ENCODE peak calls at places on chromosomes 7 and 10, in ten cellular contexts. U is GM23248; W is CD4-positive, CD25-positive, alpha-beta regulatory T cell; G is heart left ventricle; I is aorta; O is CD4-positive, alpha-beta memory T cell; J is esophagus muscularis mucosa; Y is endodermal cell; K is brain microvascular endothelial cell; E is adipocyte. M is an unnamed sample. For H3K36me3 and H3K27me3, the result is how much of the 10 kb centered on the place peaks cover.

GRCh38 chr7:117186218-117186617 is 136.6 kb downstream of the WNT2 start:
- DNase-seq in U (no peak), W (no peak), G (no peak), I (no peak), O (no peak), J (no peak), Y (no peak), K (peak), E (no peak), M (no peak)

GRCh38 chr10:97888641-97889262 is 39.1 kb downstream of the GOLGA7B start:
- DNase-seq in U (peak), W (no peak), G (no peak), I (peak), O (no peak), J (no peak), Y (peak), K (peak), E (peak), M (peak)

GRCh38 chr7:92608380-92609322 is 18.5 kb upstream of the FAM133B start:
- DNase-seq in U (no peak), W (no peak), G (no peak), I (no peak), O (no peak), J (no peak), Y (peak), K (no peak), E (no peak), M (no peak)

GRCh38 chr7:376306-376969 is 86.5 kb downstream of the FOXL3 start:
- DNase-seq in U (no peak), W (no peak), G (peak), I (peak), O (peak), J (no peak), Y (peak), K (no peak), E (no peak), M (no peak)

GRCh38 chr7:100481466-100481865 is 2.3 kb upstream of the NYAP1 start:
- DNase-seq in U (no peak), W (no peak), G (no peak), I (no peak), O (no peak), J (no peak), Y (no peak), K (no peak), E (no peak), M (no peak)

GRCh38 chr7:31512166-31512565 is 1.7 kb upstream of the ITPRID1 start:
- DNase-seq in U (no peak), W (no peak), G (no peak), I (no peak), O (no peak), J (no peak), Y (no peak), K (no peak), E (no peak), M (no peak)

GRCh38 chr7:87148332-87148955 is 3.8 kb upstream of the DMTF1 start:
- DNase-seq in U (peak), W (peak), G (no peak), I (no peak), O (no peak), J (no peak), Y (no peak), K (no peak), E (peak), M (no peak)

GRCh38 chr7:1240917-1241509 is 8.3 kb downstream of the UNCX start:
- DNase-seq in U (no peak), W (no peak), G (no peak), I (no peak), O (no peak), J (no peak), Y (peak), K (no peak), E (no peak), M (no peak)

GRCh38 chr10:114285961-114286441 is 46.9 kb downstream of the VWA2 start:
- DNase-seq in U (no peak), W (no peak), G (no peak), I (no peak), O (no peak), J (no peak), Y (no peak), K (no peak), E (no peak), M (no peak)

GRCh38 chr10:98270786-98271185 is 2.8 kb upstream of the LOXL4 start:
- DNase-seq in U (no peak), W (no peak), G (no peak), I (no peak), O (no peak), J (no peak), Y (no peak), K (no peak), E (no peak), M (no peak)

GRCh38 chr10:90023950-90024349 is 322.6 kb downstream of the KIF20B start:
- DNase-seq in U (no peak), W (no peak), G (no peak), I (no peak), O (no peak), J (no peak), Y (no peak), K (no peak), E (no peak), M (no peak)

GRCh38 chr10:72567421-72567820 is 58.5 kb downstream of the MICU1 start:
- DNase-seq in U (peak), W (no peak), G (peak), I (peak), O (no peak), J (no peak), Y (no peak), K (peak), E (peak), M (peak)

GRCh38 chr7:155299539-155300202 is 2.0 kb downstream of the INSIG1 start:
- DNase-seq in U (peak), W (peak), G (no peak), I (no peak), O (no peak), J (no peak), Y (no peak), K (no peak), E (no peak), M (no peak)

GRCh38 chr7:84900215-84900614 is 286.6 kb downstream of the SEMA3D start:
- DNase-seq in U (no peak), W (no peak), G (no peak), I (no peak), O (no peak), J (no peak), Y (no peak), K (no peak), E (no peak), M (no peak)

GRCh38 chr7:55423891-55424290 is 58.8 kb downstream of the LANCL2 start:
- DNase-seq in U (no peak), W (no peak), G (no peak), I (no peak), O (no peak), J (no peak), Y (no peak), K (no peak), E (no peak), M (no peak)

GRCh38 chr7:108076141-108076540 is 54.0 kb downstream of the LAMB4 start:
- DNase-seq in U (no peak), W (no peak), G (no peak), I (no peak), O (no peak), J (no peak), Y (no peak), K (no peak), E (no peak), M (no peak)

GRCh38 chr10:9188022-9188810 is 1133.7 kb downstream of the GATA3 start:
- DNase-seq in U (peak), W (no peak), G (no peak), I (no peak), O (no peak), J (no peak), Y (no peak), K (no peak), E (no peak), M (no peak)

GRCh38 chr10:15485684-15486316 is 114.7 kb upstream of the FAM171A1 start:
- DNase-seq in U (peak), W (no peak), G (peak), I (peak), O (no peak), J (no peak), Y (no peak), K (peak), E (peak), M (peak)

GRCh38 chr10:96919785-96920425 is 87.8 kb downstream of the LCOR start:
- DNase-seq in U (peak), W (no peak), G (no peak), I (no peak), O (no peak), J (no peak), Y (no peak), K (peak), E (no peak), M (no peak)

GRCh38 chr7:85612514-85612913 is 425.7 kb upstream of the SEMA3D start:
- DNase-seq in U (no peak), W (no peak), G (no peak), I (no peak), O (no peak), J (no peak), Y (no peak), K (no peak), E (no peak), M (no peak)

GRCh38 chr7:101717986-101718746 is 89.1 kb upstream of the MYL10 start:
- DNase-seq in U (peak), W (no peak), G (no peak), I (peak), O (no peak), J (no peak), Y (no peak), K (peak), E (peak), M (peak)

GRCh38 chr10:34775044-34775637 is 40.0 kb downstream of the PARD3 start:
- DNase-seq in U (no peak), W (no peak), G (no peak), I (no peak), O (no peak), J (no peak), Y (no peak), K (no peak), E (no peak), M (no peak)

GRCh38 chr10:85259908-85260307 is 931.5 kb downstream of the CCSER2 start:
- DNase-seq in U (no peak), W (no peak), G (no peak), I (no peak), O (no peak), J (no peak), Y (no peak), K (no peak), E (no peak), M (no peak)

GRCh38 chr7:158816995-158817394 is 12.3 kb downstream of the ESYT2 start:
- DNase-seq in U (no peak), W (peak), G (no peak), I (no peak), O (peak), J (peak), Y (peak), K (no peak), E (no peak), M (no peak)

GRCh38 chr7:95213148-95213547 is 111.2 kb downstream of the PON1 start:
- DNase-seq in U (peak), W (no peak), G (no peak), I (no peak), O (no peak), J (no peak), Y (no peak), K (no peak), E (no peak), M (no peak)

GRCh38 chr7:2853147-2853546 is 9.0 kb upstream of the GNA12 start:
- DNase-seq in U (peak), W (no peak), G (peak), I (no peak), O (no peak), J (no peak), Y (no peak), K (peak), E (no peak), M (peak)

GRCh38 chr10:75857269-75857846 is 425.9 kb downstream of the LRMDA start:
- DNase-seq in U (no peak), W (no peak), G (no peak), I (no peak), O (no peak), J (peak), Y (no peak), K (no peak), E (no peak), M (no peak)

GRCh38 chr7:90629306-90629918 is 33.3 kb downstream of the CDK14 start:
- DNase-seq in U (peak), W (peak), G (no peak), I (no peak), O (no peak), J (no peak), Y (no peak), K (peak), E (peak), M (no peak)

GRCh38 chr7:39686261-39686924 is 63.0 kb downstream of the RALA start:
- DNase-seq in U (peak), W (no peak), G (no peak), I (no peak), O (no peak), J (no peak), Y (no peak), K (no peak), E (peak), M (no peak)

GRCh38 chr7:9680713-9681112 is 1247.3 kb downstream of the NXPH1 start:
- DNase-seq in U (no peak), W (no peak), G (no peak), I (no peak), O (no peak), J (no peak), Y (no peak), K (no peak), E (no peak), M (no peak)

GRCh38 chr10:132395704-132396494 is 1.1 kb upstream of the PWWP2B start:
- DNase-seq in U (peak), W (peak), G (peak), I (peak), O (peak), J (no peak), Y (peak), K (no peak), E (no peak), M (peak)

GRCh38 chr10:66625709-66626590 is 299.9 kb upstream of the LRRTM3 start:
- DNase-seq in U (no peak), W (no peak), G (no peak), I (no peak), O (no peak), J (no peak), Y (no peak), K (no peak), E (peak), M (no peak)

DNA sequence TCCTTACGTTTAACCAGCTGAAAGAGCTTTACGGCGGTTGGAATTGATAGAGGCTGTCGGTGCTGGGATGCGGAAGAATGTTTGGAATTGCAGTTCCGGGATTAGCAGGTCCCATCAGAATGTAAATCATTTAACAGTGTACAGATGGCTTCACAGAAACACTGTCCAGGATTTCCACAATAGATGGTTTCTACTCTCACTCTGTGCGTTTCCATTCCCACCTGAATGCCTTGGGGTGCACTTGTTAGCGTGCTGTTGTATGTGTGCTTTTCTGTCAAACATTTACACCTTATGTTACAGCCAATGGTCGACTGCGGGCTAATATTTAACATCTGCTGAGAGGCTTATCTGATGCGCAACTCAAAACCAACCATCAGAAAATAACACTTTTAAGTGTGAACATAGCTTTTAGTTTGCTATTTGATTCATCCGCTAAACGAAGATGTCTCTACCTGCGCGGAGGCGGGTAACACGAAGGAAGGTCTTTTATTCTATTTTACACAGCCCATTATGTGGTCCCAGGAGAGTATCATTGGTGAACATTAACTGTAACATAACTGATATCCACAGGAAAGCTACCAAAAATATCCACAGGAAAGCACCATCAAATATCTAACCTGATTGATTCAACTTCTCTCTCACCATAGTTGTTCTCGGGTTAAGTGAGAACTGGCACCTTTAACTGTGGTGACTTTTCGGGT is 179.0 kb downstream of the PRPF18 start:
- DNase-seq in U (no peak), W (no peak), G (no peak), I (no peak), O (no peak), J (no peak), Y (no peak), K (no peak), E (peak), M (no peak)
- H3K4me3 ChIP-seq in U (no peak), W (no peak), G (no peak), I (no peak), O (no peak), J (no peak), Y (no peak), K (no peak), E (no peak), M (no peak)

DNA sequence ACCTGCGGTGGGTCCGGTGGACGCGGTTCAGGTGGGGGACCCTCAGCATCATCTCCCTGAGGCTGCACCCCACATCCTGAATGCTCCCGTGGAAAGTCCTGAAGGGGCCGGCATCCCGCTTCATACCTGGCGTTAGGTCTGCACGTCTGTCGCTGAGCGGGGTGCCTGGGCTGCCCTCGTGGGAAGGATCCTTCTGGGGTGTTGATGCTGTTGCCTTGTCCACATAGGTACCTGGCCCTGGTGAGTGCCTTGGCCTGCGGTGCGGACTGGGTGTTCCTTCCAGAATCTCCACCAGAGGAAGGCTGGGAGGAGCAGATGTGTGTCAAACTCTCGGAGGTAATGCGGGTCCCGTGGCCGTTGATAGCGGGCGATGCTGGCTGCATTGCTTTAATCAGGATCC is 37.8 kb downstream of the PFKP start:
- DNase-seq in U (no peak), W (no peak), G (no peak), I (peak), O (no peak), J (no peak), Y (no peak), K (no peak), E (no peak), M (no peak)
- H3K36me3 ChIP-seq in U (under half), W (half or more), G (under half), I (under half), O (half or more), J (under half), Y (under half), K (half or more), E (under half), M (half or more)

DNA sequence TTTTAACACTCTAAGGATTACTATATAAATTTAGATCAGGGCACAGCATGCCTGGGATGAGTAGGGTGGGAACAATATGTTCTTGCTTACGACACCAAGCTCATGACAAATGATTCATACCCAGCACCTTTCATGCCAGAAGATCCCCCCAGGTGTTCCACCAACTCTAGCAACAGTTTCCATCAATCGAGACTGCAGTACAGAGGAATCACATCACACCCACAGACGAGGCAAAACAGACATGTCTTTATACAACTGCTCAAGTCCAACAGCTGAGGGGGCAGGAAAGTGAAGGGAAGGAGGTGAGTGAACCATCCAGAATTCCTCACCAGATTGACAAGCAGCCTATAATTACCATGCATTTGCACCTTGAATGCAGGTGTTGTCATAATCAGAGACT is 3.6 kb downstream of the SORCS1 start:
- DNase-seq in U (no peak), W (no peak), G (no peak), I (no peak), O (no peak), J (no peak), Y (no peak), K (no peak), E (no peak), M (no peak)
- H3K27me3 ChIP-seq in U (under half), W (under half), G (under half), I (under half), O (under half), J (under half), Y (under half), K (under half), E (under half), M (under half)

GRCh38 chr7:28329616-28330373 is 82.5 kb upstream of the CREB5 start:
- DNase-seq in U (peak), W (peak), G (no peak), I (no peak), O (no peak), J (peak), Y (no peak), K (no peak), E (no peak), M (no peak)
- H3K4me3 ChIP-seq in U (peak), W (peak), G (peak), I (no peak), O (no peak), J (no peak), Y (no peak), K (no peak), E (peak), M (peak)

DNA sequence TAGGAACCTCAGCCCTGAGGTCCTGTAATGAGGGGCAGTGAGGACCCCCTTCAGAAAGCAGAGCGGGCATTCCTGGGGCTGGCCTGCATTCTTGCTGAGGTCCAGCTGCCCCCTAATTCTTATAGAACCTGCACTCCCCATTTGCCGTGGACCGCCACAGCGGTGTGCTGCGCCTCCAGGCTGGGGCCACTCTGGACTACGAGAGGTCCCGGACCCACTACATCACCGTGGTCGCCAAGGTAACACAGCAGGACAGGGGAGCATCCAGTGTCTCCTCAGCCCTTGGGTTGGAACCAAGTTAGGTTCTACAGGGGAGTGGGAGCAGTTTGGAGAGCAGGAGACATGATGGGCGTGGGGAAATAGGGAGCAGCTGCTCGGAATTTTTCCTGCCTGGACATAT is 7.3 kb downstream of the CDHR1 start:
- DNase-seq in U (no peak), W (no peak), G (no peak), I (no peak), O (no peak), J (no peak), Y (no peak), K (no peak), E (no peak), M (no peak)
- H3K36me3 ChIP-seq in U (under half), W (under half), G (under half), I (under half), O (under half), J (under half), Y (under half), K (under half), E (under half), M (under half)